ENCODE peak calls at places on chromosomes 12 and 14, in eight cellular contexts. K is heart right ventricle, F is cardiac muscle cell, X is left ventricle myocardium inferior, N is lung, C is astrocyte, D is tibial artery, T is kidney. J is an unnamed sample.

GRCh38 chr12:126747530-126748149 is 1519.3 kb upstream of the TMEM132C start:
- DNase-seq in T (no peak), C (peak; percentile 6), N (peak; percentile 53), D (no peak), K (peak; percentile 17), F (peak; percentile 16), X (peak; percentile 42), J (peak; percentile 39)

GRCh38 chr12:3227076-3227975 is 150.1 kb downstream of the TSPAN9 start:
- DNase-seq in C (no peak), T (no peak), X (no peak), D (no peak), N (no peak), F (no peak), K (no peak), J (no peak)

GRCh38 chr14:68840454-68840853 is 47.6 kb upstream of the ZFP36L1 start:
- DNase-seq in C (no peak), X (no peak), D (no peak), N (peak; percentile 14), T (no peak), K (no peak), F (peak; percentile 22), J (no peak)

GRCh38 chr14:101707285-101707842 is 54.1 kb upstream of the PPP2R5C start:
- DNase-seq in N (peak; percentile 63), D (no peak), T (no peak), C (peak; percentile 60), K (peak; percentile 79), X (no peak), F (peak; percentile 92), J (peak; percentile 63)

GRCh38 chr14:35229495-35230089 is 62.6 kb upstream of the PSMA6 start:
- DNase-seq in N (no peak), X (no peak), K (no peak), D (no peak), T (no peak), C (no peak), F (peak; percentile 39), J (no peak)

GRCh38 chr12:50901685-50902113 is 50.6 kb upstream of the HIGD1C start:
- DNase-seq in F (no peak), T (no peak), X (no peak), C (no peak), D (no peak), N (no peak), K (no peak), J (no peak)

GRCh38 chr14:35959835-35960234 is 133.7 kb downstream of the BRMS1L start:
- DNase-seq in F (no peak), D (no peak), N (no peak), C (no peak), T (no peak), K (no peak), X (no peak), J (no peak)

GRCh38 chr14:33647385-33647786 is 303.5 kb downstream of the EGLN3 start:
- DNase-seq in X (no peak), C (peak; percentile 99), T (no peak), K (no peak), F (peak; percentile 94), N (no peak), D (no peak), J (no peak)

GRCh38 chr14:102932484-102933248 is 10.2 kb downstream of the AMN start:
- DNase-seq in K (no peak), T (no peak), F (no peak), N (no peak), X (no peak), C (no peak), D (no peak), J (peak; percentile 37)

GRCh38 chr12:55742719-55743130 is at the start of gene GDF11:
- DNase-seq in D (peak; percentile 74), C (peak; percentile 64), X (peak; percentile 84), N (peak; percentile 66), K (peak; percentile 83), F (peak; percentile 79), T (peak; percentile 94), J (peak; percentile 74)

GRCh38 chr12:47302111-47302597 is 222.4 kb upstream of the AMIGO2 start:
- DNase-seq in N (no peak), X (no peak), T (no peak), F (no peak), D (no peak), K (no peak), C (no peak), J (no peak)

GRCh38 chr12:47964102-47964723 is 817 bp downstream of the TMEM106C start:
- DNase-seq in C (no peak), K (no peak), D (peak; percentile 73), F (peak; percentile 18), N (no peak), T (peak; percentile 35), X (no peak), J (peak; percentile 69)

GRCh38 chr14:95424533-95424932 is 91.9 kb downstream of the SYNE3 start:
- DNase-seq in T (no peak), K (no peak), D (no peak), N (no peak), F (peak; percentile 86), X (no peak), C (no peak), J (no peak)

GRCh38 chr14:78240567-78240966 is 70.4 kb downstream of the NRXN3 start:
- DNase-seq in X (no peak), D (no peak), K (no peak), T (no peak), N (no peak), F (no peak), C (no peak), J (no peak)

GRCh38 chr12:127191124-127191523 is 1075.8 kb upstream of the TMEM132C start:
- DNase-seq in C (peak; percentile 84), X (no peak), K (no peak), D (no peak), T (no peak), F (no peak), N (no peak), J (no peak)

GRCh38 chr12:46153267-46153872 is 115.5 kb downstream of the SLC38A1 start:
- DNase-seq in C (peak; percentile 25), F (peak; percentile 62), N (no peak), X (no peak), K (no peak), T (no peak), D (no peak), J (no peak)

GRCh38 chr12:53050426-53051057 is 677 bp downstream of the TNS2 start:
- DNase-seq in F (no peak), N (peak; percentile 29), D (no peak), X (no peak), T (no peak), C (no peak), K (no peak), J (no peak)
- H3K4me1 ChIP-seq in F (peaks cover 32% of the 10 kb centered on the region), N (peaks cover 12% of the 10 kb centered on the region), D (peaks cover 9% of the 10 kb centered on the region), X (peaks cover 94% of the 10 kb centered on the region), T (peaks cover 78% of the 10 kb centered on the region), C (peaks cover 77% of the 10 kb centered on the region), K (peaks cover 76% of the 10 kb centered on the region), J (peaks cover 65% of the 10 kb centered on the region)

GRCh38 chr12:120830052-120830940 is 73.9 kb downstream of the SPPL3 start:
- DNase-seq in T (no peak), C (no peak), F (peak; percentile 25), X (no peak), K (no peak), D (no peak), N (no peak), J (no peak)
- TF ChIP-seq CTCF in T (no peak), C (no peak), F (no peak), X (no peak), K (no peak), D (no peak), N (no peak), J (no peak)

DNA sequence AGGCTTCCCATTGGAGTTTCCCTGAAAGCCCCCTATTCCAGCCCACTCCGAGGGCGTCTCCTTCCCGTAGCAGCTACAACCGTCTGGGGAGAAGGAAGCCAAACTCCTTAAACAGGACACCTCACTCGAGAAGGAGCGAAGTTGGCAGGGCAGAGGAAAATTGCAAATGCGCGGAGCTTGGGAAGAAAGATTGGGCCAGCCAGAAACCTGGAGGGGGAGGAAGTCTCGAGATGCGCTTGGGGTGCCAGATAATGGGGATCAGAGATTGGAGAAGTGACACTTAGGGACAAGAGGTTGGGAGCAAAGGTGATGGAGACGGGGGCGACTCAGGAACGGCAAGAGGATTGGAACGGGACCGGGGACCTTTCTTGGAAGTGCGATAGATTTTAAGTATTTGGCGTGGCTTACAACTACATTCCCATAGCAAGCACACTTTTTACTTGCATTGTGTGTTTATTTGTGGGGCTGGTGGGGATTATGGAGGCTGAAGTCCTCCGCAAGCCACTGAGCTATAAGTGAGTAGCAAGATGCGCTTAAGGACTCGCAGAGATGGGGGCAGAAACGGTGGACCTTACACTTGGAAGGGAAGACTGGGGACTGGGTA is 926 bp downstream of the HRK start:
- DNase-seq in D (no peak), T (no peak), N (no peak), C (no peak), X (no peak), K (no peak), F (peak; percentile 8), J (no peak)
- H3K4me3 ChIP-seq in D (peak overlapping the region; percentile 45), T (no peak overlapping the region), N (no peak overlapping the region), C (no peak overlapping the region), X (peak overlapping the region; percentile 63), K (peak overlapping the region; percentile 27), F (peak overlapping the region; percentile 45), J (no peak overlapping the region)

DNA sequence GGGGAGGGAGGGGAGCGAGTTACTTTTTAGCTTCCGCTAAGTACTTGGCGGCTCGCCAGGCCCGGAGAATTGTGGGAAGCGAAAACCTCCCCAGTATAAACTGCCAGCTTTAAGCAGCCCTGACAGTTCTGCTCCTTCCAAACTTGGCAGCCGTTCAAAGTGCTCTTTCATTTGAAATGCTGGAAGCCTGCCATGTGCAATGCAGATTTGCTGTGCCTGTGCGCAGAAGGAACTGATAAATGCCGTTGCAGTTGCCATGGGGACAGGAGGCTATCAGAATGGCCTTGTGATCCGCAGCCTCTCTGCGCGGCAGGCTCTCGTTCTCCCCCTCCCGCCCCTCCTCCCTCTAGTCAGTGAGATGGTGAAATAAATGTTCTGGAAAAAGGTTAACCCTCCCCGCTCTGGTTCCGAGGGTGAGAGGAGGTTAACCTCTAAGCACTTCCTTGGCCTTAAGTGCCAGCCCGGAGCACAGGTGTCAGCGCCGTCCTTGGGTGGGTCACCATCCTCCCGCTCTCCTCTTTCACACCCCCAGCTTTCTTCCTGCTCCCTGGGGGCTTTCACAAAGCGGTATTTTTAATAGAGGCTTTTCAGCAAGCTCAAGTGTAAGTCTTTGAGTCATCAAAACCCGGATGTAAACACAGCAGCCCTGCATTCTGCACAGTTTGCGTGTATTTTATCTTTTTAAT is 11.9 kb upstream of the IRF2BPL start:
- DNase-seq in K (peak; percentile 100), N (peak; percentile 100), F (peak; percentile 100), C (peak; percentile 97), X (peak; percentile 100), D (peak; percentile 96), T (peak; percentile 100), J (peak; percentile 99)
- H3K4me1 ChIP-seq in K (peaks cover 88% of the 10 kb centered on the region), N (peaks cover 59% of the 10 kb centered on the region), F (peaks cover 87% of the 10 kb centered on the region), C (peaks cover 82% of the 10 kb centered on the region), X (peaks cover 90% of the 10 kb centered on the region), D (peaks cover 10% of the 10 kb centered on the region), T (peaks cover 69% of the 10 kb centered on the region), J (peaks cover 57% of the 10 kb centered on the region)

DNA sequence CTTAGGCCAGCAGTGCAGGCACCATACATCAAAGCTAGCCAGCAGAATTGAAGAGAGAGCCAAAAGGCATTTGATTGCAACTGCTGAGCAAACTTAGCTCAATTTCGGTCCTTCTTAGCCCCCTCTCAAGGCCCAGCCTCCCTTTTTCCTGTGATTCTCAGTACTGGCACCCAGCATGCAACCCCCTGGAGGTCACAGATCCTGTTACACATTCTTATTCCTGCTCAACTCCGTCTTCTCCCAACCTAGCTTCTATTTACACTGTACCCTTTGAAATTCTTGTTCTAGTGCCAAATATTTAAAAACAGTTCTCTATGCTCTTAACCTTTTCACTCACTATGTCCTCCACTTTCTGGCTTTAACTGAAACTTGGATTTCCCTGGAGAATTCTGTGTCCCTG is 131.3 kb upstream of the CPSF6 start:
- DNase-seq in N (peak; percentile 69), T (no peak), C (peak; percentile 42), F (peak; percentile 43), K (no peak), D (no peak), X (no peak), J (no peak)
- TF ChIP-seq CTCF in N (no peak), T (no peak), C (no peak), F (no peak), K (no peak), D (no peak), X (no peak), J (no peak)

J was measured in mucosa of descending colon.